ENCODE peak calls at places on chromosome 4, in eight cellular contexts. L, V, Y, Q, H, G, J and K are unnamed samples.

GRCh38 chr4:3825530-3825929 is 59.3 kb downstream of the ADRA2C start:
- DNase-seq in J (no peak), Y (no peak), Q (no peak), G (no peak), H (no peak), V (no peak), L (no peak), K (no peak)

GRCh38 chr4:34105311-34105710 is 2139.0 kb downstream of the ARAP2 start:
- DNase-seq in V (no peak), H (no peak), Q (no peak), G (no peak), Y (no peak), J (no peak), L (no peak), K (no peak)

GRCh38 chr4:101140228-101140627 is 207.1 kb downstream of the PPP3CA start:
- DNase-seq in H (no peak), L (no peak), J (no peak), Y (no peak), V (no peak), Q (no peak), G (no peak), K (no peak)

GRCh38 chr4:89056953-89057398 is at the start of gene FAM13A:
- DNase-seq in Q (no peak), V (peak; percentile 95), J (peak; percentile 97), L (no peak), H (peak; percentile 44), G (no peak), Y (no peak), K (peak; percentile 96)

GRCh38 chr4:95949136-95949765 is 109.4 kb downstream of the PDHA2 start:
- DNase-seq in J (no peak), G (no peak), L (no peak), Q (no peak), H (no peak), V (peak; percentile 51), Y (no peak), K (peak; percentile 8)

GRCh38 chr4:62135565-62136156 is 935.5 kb downstream of the ADGRL3 start:
- DNase-seq in Q (no peak), L (no peak), Y (no peak), G (no peak), J (no peak), V (no peak), H (no peak), K (no peak)

GRCh38 chr4:56619160-56619559 is 61.9 kb downstream of the HOPX start:
- DNase-seq in J (no peak), G (no peak), H (no peak), Y (no peak), L (peak; percentile 23), Q (no peak), V (peak; percentile 64), K (peak; percentile 19)

GRCh38 chr4:186845137-186845842 is 121.6 kb upstream of the FAT1 start:
- DNase-seq in Q (no peak), H (no peak), Y (no peak), G (no peak), J (no peak), L (no peak), V (peak; percentile 95), K (peak; percentile 90)

GRCh38 chr4:40870076-40870624 is 120.4 kb downstream of the NSUN7 start:
- DNase-seq in G (no peak), L (no peak), J (no peak), Q (no peak), H (no peak), Y (no peak), V (no peak), K (no peak)

GRCh38 chr4:145935253-145936141 is 3.1 kb downstream of the ZNF827 start:
- DNase-seq in H (peak; percentile 52), L (peak; percentile 34), J (peak; percentile 38), Q (no peak), G (no peak), V (no peak), Y (peak; percentile 24), K (peak; percentile 47)

GRCh38 chr4:82687531-82687930 is 111.1 kb downstream of the SCD5 start:
- DNase-seq in Q (no peak), V (no peak), H (no peak), J (no peak), Y (no peak), G (no peak), L (no peak), K (no peak)

GRCh38 chr4:24928708-24929107 is 15.9 kb upstream of the CCDC149 start:
- DNase-seq in J (no peak), V (no peak), G (no peak), Y (no peak), Q (no peak), L (no peak), H (no peak), K (no peak)

GRCh38 chr4:121728798-121729226 is 32.0 kb upstream of the ANXA5 start:
- DNase-seq in L (no peak), Y (no peak), Q (no peak), J (no peak), V (peak; percentile 80), G (no peak), H (no peak), K (peak; percentile 25)

GRCh38 chr4:172850838-172851237 is 317.8 kb upstream of the GALNT7 start:
- DNase-seq in Q (no peak), G (no peak), L (no peak), V (peak; percentile 63), H (no peak), Y (no peak), J (no peak), K (peak; percentile 86)

GRCh38 chr4:48831532-48832015 is 686 bp downstream of the OCIAD1 start:
- DNase-seq in Q (no peak), Y (no peak), V (no peak), J (no peak), G (no peak), H (no peak), L (no peak), K (no peak)

GRCh38 chr4:6221851-6222760 is 21.8 kb upstream of the JAKMIP1 start:
- DNase-seq in G (no peak), Y (no peak), J (peak; percentile 92), Q (no peak), H (peak; percentile 49), L (no peak), V (no peak), K (no peak)

GRCh38 chr4:124941267-124941666 is 228.7 kb upstream of the ANKRD50 start:
- DNase-seq in Y (no peak), H (no peak), V (no peak), G (no peak), J (no peak), L (no peak), Q (no peak), K (no peak)

GRCh38 chr4:143375326-143376073 is 38.8 kb downstream of the GAB1 start:
- DNase-seq in V (peak; percentile 45), J (peak; percentile 39), Y (no peak), Q (no peak), G (no peak), L (peak; percentile 7), H (peak; percentile 73), K (peak; percentile 54)

GRCh38 chr4:150056569-150056968 is 21.7 kb upstream of the DCLK2 start:
- DNase-seq in J (no peak), V (peak; percentile 85), Y (no peak), H (no peak), G (no peak), L (no peak), Q (no peak), K (peak; percentile 62)

GRCh38 chr4:101667348-101667747 is 123.2 kb upstream of the BANK1 start:
- DNase-seq in G (no peak), J (no peak), Y (no peak), L (no peak), V (no peak), Q (no peak), H (no peak), K (peak; percentile 63)

GRCh38 chr4:22997358-22998224 is 304.9 kb downstream of the GBA3 start:
- DNase-seq in L (no peak), Q (no peak), Y (no peak), J (no peak), V (no peak), H (no peak), G (no peak), K (no peak)

GRCh38 chr4:19406789-19407188 is 844.9 kb upstream of the SLIT2 start:
- DNase-seq in L (no peak), G (no peak), J (no peak), Y (no peak), H (no peak), V (no peak), Q (no peak), K (no peak)

GRCh38 chr4:183959349-183959748 is 54.2 kb downstream of the STOX2 start:
- DNase-seq in L (no peak), H (no peak), J (no peak), G (no peak), Q (no peak), V (no peak), Y (no peak), K (no peak)

GRCh38 chr4:154618708-154619315 is 6.4 kb upstream of the FGG start:
- DNase-seq in L (peak; percentile 44), V (peak; percentile 38), H (peak; percentile 45), Q (peak; percentile 14), Y (peak; percentile 19), J (peak; percentile 70), G (no peak), K (peak; percentile 59)

GRCh38 chr4:157898836-157899605 is 273.8 kb downstream of the GASK1B start:
- DNase-seq in Q (no peak), H (no peak), G (no peak), L (no peak), Y (no peak), J (no peak), V (no peak), K (no peak)

GRCh38 chr4:13906727-13907126 is 279.2 kb upstream of the BOD1L1 start:
- DNase-seq in H (no peak), L (no peak), Y (no peak), G (no peak), J (no peak), Q (no peak), V (no peak), K (no peak)

GRCh38 chr4:59904331-59904730 is 1295.8 kb upstream of the ADGRL3 start:
- DNase-seq in V (no peak), Y (no peak), L (no peak), J (no peak), H (no peak), G (no peak), Q (no peak), K (no peak)

GRCh38 chr4:48127882-48128394 is 6.1 kb downstream of the TXK start:
- DNase-seq in G (peak; percentile 40), Q (peak; percentile 26), J (peak; percentile 89), V (peak; percentile 86), Y (peak; percentile 63), L (peak; percentile 93), H (peak; percentile 7), K (peak; percentile 93)

GRCh38 chr4:189823611-189824010 is 117.1 kb upstream of the FRG1 start:
- DNase-seq in L (no peak), G (no peak), Q (no peak), V (no peak), H (peak; percentile 88), Y (no peak), J (no peak), K (no peak)

GRCh38 chr4:105620640-105621323 is 68.4 kb downstream of the ARHGEF38 start:
- DNase-seq in G (no peak), J (no peak), H (no peak), L (no peak), V (peak; percentile 82), Q (no peak), Y (no peak), K (peak; percentile 90)

GRCh38 chr4:137310593-137311490 is 221.5 kb downstream of the PCDH18 start:
- DNase-seq in J (no peak), Y (no peak), L (no peak), G (no peak), V (peak; percentile 67), Q (no peak), H (no peak), K (peak; percentile 67)